ENCODE peak calls at places on chromosomes 2 and 18, in seven cellular contexts. One of them, this sample, is unnamed.
A peak's percentile ranks its signal among the peaks of the same experiment; 100 is the strongest.

GRCh38 chr2:64133828-64134227 is 10.4 kb downstream of the PELI1 start:
- DNase-seq in tibial nerve: no peak
- DNase-seq in body of pancreas: no peak
- DNase-seq in A549: no peak
- DNase-seq in heart right ventricle: no peak
- DNase-seq in pancreas: no peak
- DNase-seq in fibroblast of lung: peak; percentile 77
- DNase-seq in this sample: no peak

GRCh38 chr2:195322324-195322723 is 334.7 kb upstream of the SLC39A10 start:
- DNase-seq in tibial nerve: no peak
- DNase-seq in body of pancreas: no peak
- DNase-seq in A549: peak; percentile 5
- DNase-seq in heart right ventricle: no peak
- DNase-seq in pancreas: no peak
- DNase-seq in fibroblast of lung: peak; percentile 42
- DNase-seq in this sample: no peak

GRCh38 chr2:28469304-28469703 is 26.6 kb upstream of the PLB1 start:
- DNase-seq in tibial nerve: no peak
- DNase-seq in body of pancreas: no peak
- DNase-seq in A549: no peak
- DNase-seq in heart right ventricle: no peak
- DNase-seq in pancreas: no peak
- DNase-seq in fibroblast of lung: peak; percentile 37
- DNase-seq in this sample: no peak

GRCh38 chr2:237694423-237695194 is 67.2 kb downstream of the LRRFIP1 start:
- DNase-seq in tibial nerve: no peak
- DNase-seq in body of pancreas: no peak
- DNase-seq in A549: no peak
- DNase-seq in heart right ventricle: no peak
- DNase-seq in pancreas: no peak
- DNase-seq in fibroblast of lung: no peak
- DNase-seq in this sample: no peak

GRCh38 chr2:240981273-240981672 is 17.1 kb upstream of the SNED1 start:
- DNase-seq in tibial nerve: no peak
- DNase-seq in body of pancreas: no peak
- DNase-seq in A549: no peak
- DNase-seq in heart right ventricle: no peak
- DNase-seq in pancreas: no peak
- DNase-seq in fibroblast of lung: peak; percentile 32
- DNase-seq in this sample: no peak

GRCh38 chr2:7736646-7737305 is 819.6 kb downstream of the RNF144A start:
- DNase-seq in tibial nerve: no peak
- DNase-seq in body of pancreas: no peak
- DNase-seq in A549: no peak
- DNase-seq in heart right ventricle: no peak
- DNase-seq in pancreas: no peak
- DNase-seq in fibroblast of lung: peak; percentile 39
- DNase-seq in this sample: no peak

GRCh38 chr2:186691231-186691630 is 2.6 kb upstream of the FAM171B start:
- DNase-seq in tibial nerve: no peak
- DNase-seq in body of pancreas: no peak
- DNase-seq in A549: no peak
- DNase-seq in heart right ventricle: no peak
- DNase-seq in pancreas: no peak
- DNase-seq in fibroblast of lung: no peak
- DNase-seq in this sample: no peak

GRCh38 chr18:30192216-30192615 is 850.3 kb downstream of the DSC3 start:
- DNase-seq in tibial nerve: no peak
- DNase-seq in body of pancreas: no peak
- DNase-seq in A549: no peak
- DNase-seq in heart right ventricle: no peak
- DNase-seq in pancreas: no peak
- DNase-seq in fibroblast of lung: no peak
- DNase-seq in this sample: no peak

GRCh38 chr2:207523005-207523404 is 6.8 kb upstream of the CREB1 start:
- DNase-seq in tibial nerve: no peak
- DNase-seq in body of pancreas: no peak
- DNase-seq in A549: no peak
- DNase-seq in heart right ventricle: no peak
- DNase-seq in pancreas: no peak
- DNase-seq in fibroblast of lung: no peak
- DNase-seq in this sample: no peak

GRCh38 chr2:153770359-153770991 is 101.2 kb upstream of the GALNT13 start:
- DNase-seq in tibial nerve: no peak
- DNase-seq in body of pancreas: no peak
- DNase-seq in A549: no peak
- DNase-seq in heart right ventricle: no peak
- DNase-seq in pancreas: no peak
- DNase-seq in fibroblast of lung: no peak
- DNase-seq in this sample: no peak

DNA sequence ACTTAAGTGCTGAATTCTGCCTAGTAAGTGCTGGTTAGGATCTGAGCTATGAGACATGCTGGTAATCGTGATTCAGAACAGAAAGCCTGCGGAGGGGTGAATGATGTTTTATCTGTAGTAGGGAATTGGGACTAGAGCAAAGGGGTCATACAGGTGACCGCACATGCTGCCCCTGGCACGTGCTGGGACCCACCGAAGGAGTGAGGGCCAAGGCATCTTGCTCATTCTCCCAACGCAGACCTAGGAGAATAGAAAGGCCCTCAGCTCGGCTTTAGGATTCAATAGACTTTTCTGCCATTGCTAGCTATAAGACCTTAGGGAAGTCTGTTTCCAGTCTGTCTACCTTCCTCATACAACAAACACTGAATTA is 8.8 kb upstream of the SMAD7 start:
- DNase-seq in tibial nerve: no peak
- DNase-seq in body of pancreas: no peak
- DNase-seq in A549: no peak
- DNase-seq in heart right ventricle: no peak
- DNase-seq in pancreas: no peak
- DNase-seq in fibroblast of lung: no peak
- DNase-seq in this sample: no peak
- H3K4me1 ChIP-seq in tibial nerve: no peaks in the 10 kb centered on the region
- H3K4me1 ChIP-seq in body of pancreas: no peaks in the 10 kb centered on the region
- H3K4me1 ChIP-seq in A549: peaks cover 37% of the 10 kb centered on the region
- H3K4me1 ChIP-seq in heart right ventricle: peaks cover 26% of the 10 kb centered on the region
- H3K4me1 ChIP-seq in pancreas: no peaks in the 10 kb centered on the region
- H3K4me1 ChIP-seq in fibroblast of lung: peaks cover 20% of the 10 kb centered on the region
- H3K4me1 ChIP-seq in this sample: peaks cover 15% of the 10 kb centered on the region

DNA sequence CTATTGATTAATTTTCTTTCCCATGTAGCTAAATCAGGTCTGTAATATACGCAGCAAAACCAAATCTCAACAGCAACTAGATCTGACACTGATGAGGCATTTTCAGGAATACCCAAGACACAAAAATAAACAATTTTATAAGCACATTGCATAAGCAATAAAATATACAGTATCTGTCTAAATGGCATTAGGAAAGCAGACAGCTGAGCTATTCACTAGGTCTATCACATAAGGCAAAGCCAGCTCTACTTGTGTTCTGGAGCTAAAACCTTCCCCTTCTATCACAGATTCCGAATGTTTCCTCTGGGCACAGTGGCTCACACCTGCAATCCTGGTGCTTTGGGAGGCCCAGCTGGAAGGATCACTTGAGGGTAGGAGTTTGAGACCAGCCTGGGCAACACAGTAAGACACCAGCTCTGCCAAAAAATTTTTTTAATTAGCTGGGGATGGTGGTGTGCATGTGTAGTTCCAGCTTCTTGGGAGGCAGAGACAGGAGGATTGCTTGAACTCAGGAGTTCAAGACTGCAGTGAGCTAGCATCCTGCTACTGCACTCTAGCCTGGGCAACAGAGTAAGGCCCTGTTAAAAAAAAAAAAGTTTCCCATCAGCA is 21.1 kb downstream of the PTPN2 start:
- DNase-seq in tibial nerve: no peak
- DNase-seq in body of pancreas: no peak
- DNase-seq in A549: no peak
- DNase-seq in heart right ventricle: no peak
- DNase-seq in pancreas: no peak
- DNase-seq in fibroblast of lung: no peak
- DNase-seq in this sample: no peak
- H3K27ac ChIP-seq in tibial nerve: no peak overlapping the region
- H3K27ac ChIP-seq in body of pancreas: peak overlapping the region; percentile 55
- H3K27ac ChIP-seq in A549: no peak overlapping the region
- H3K27ac ChIP-seq in heart right ventricle: no peak overlapping the region
- H3K27ac ChIP-seq in pancreas: no peak overlapping the region
- H3K27ac ChIP-seq in fibroblast of lung: no peak overlapping the region
- H3K27ac ChIP-seq in this sample: no peak overlapping the region

GRCh38 chr2:63058149-63058741 is 7.6 kb downstream of the OTX1 start:
- DNase-seq in tibial nerve: no peak
- DNase-seq in body of pancreas: no peak
- DNase-seq in A549: no peak
- DNase-seq in heart right ventricle: no peak
- DNase-seq in pancreas: no peak
- DNase-seq in fibroblast of lung: no peak
- DNase-seq in this sample: no peak
- H3K4me1 ChIP-seq in tibial nerve: no peaks in the 10 kb centered on the region
- H3K4me1 ChIP-seq in body of pancreas: peaks cover 42% of the 10 kb centered on the region
- H3K4me1 ChIP-seq in A549: no peaks in the 10 kb centered on the region
- H3K4me1 ChIP-seq in heart right ventricle: peaks cover 67% of the 10 kb centered on the region
- H3K4me1 ChIP-seq in pancreas: no peaks in the 10 kb centered on the region
- H3K4me1 ChIP-seq in fibroblast of lung: no peaks in the 10 kb centered on the region
- H3K4me1 ChIP-seq in this sample: peaks cover 10% of the 10 kb centered on the region

GRCh38 chr2:55161295-55162210 is 70.5 kb downstream of the CLHC1 start:
- DNase-seq in tibial nerve: no peak
- DNase-seq in body of pancreas: peak; percentile 40
- DNase-seq in A549: no peak
- DNase-seq in heart right ventricle: no peak
- DNase-seq in pancreas: peak; percentile 52
- DNase-seq in fibroblast of lung: peak; percentile 32
- DNase-seq in this sample: no peak

GRCh38 chr2:55160422-55160821 is 71.7 kb downstream of the CLHC1 start:
- DNase-seq in tibial nerve: no peak
- DNase-seq in body of pancreas: peak; percentile 53
- DNase-seq in A549: no peak
- DNase-seq in heart right ventricle: no peak
- DNase-seq in pancreas: peak; percentile 57
- DNase-seq in fibroblast of lung: no peak
- DNase-seq in this sample: no peak

GRCh38 chr2:55163895-55164509 is 68.1 kb downstream of the CLHC1 start:
- DNase-seq in tibial nerve: no peak
- DNase-seq in body of pancreas: peak; percentile 53
- DNase-seq in A549: no peak
- DNase-seq in heart right ventricle: no peak
- DNase-seq in pancreas: peak; percentile 61
- DNase-seq in fibroblast of lung: peak; percentile 32
- DNase-seq in this sample: no peak

GRCh38 chr2:55163258-55163657 is 68.8 kb downstream of the CLHC1 start:
- DNase-seq in tibial nerve: no peak
- DNase-seq in body of pancreas: no peak
- DNase-seq in A549: no peak
- DNase-seq in heart right ventricle: no peak
- DNase-seq in pancreas: no peak
- DNase-seq in fibroblast of lung: peak; percentile 74
- DNase-seq in this sample: no peak

DNA sequence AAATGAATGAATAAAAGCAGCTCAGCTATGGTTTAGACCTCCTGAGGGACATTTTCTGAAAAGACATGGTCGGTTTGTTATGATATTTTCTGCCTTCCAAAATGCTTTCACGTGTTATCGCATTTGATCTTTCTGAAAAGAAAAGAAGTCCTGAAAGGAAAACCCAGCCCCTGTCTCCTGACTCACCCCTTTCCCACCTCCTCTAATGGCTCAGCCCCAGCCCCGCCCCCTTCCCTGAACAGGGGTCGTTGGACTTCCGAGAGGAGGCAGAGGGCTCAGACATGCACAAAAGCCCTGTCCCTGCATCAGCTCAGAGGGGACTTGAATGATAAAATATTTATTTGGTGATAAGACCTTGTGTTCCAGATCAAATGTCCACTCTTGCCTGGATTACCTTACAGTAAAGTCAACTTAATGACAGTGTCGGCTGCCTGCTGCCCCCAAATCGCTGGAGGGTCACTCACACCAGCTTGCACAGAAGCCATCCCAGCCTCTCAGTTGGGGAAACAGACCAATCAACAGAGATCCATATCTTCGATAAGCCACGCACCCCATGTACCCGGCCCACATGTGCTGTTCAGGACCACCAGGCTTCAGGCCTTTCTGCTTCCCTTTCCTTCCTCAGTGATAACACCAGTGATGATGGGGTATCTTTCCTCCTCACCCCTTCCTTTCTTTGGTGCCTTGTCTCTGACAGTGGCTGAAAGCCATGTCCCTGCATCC is 69.6 kb downstream of the CLHC1 start:
- DNase-seq in tibial nerve: no peak
- DNase-seq in body of pancreas: no peak
- DNase-seq in A549: no peak
- DNase-seq in heart right ventricle: no peak
- DNase-seq in pancreas: no peak
- DNase-seq in fibroblast of lung: no peak
- DNase-seq in this sample: no peak
- H3K27ac ChIP-seq in tibial nerve: peak overlapping the region; percentile 74
- H3K27ac ChIP-seq in body of pancreas: peak overlapping the region; percentile 86
- H3K27ac ChIP-seq in A549: no peak overlapping the region
- H3K27ac ChIP-seq in heart right ventricle: peak overlapping the region; percentile 58
- H3K27ac ChIP-seq in pancreas: peak overlapping the region; percentile 54
- H3K27ac ChIP-seq in fibroblast of lung: no peak overlapping the region
- H3K27ac ChIP-seq in this sample: peak overlapping the region; percentile 35

This sample was measured in ovary.